ENCODE peak calls at places on chromosomes 2 and 18, in eight cellular contexts. U is BE2C; A is posterior cingulate gyrus; Q is lung; K is left ventricle myocardium inferior; T is activated naive CD4-positive, alpha-beta T cell treated with anti-CD3 and anti-CD28 coated beads for 36 hours; M is activated CD4-positive, alpha-beta T cell treated with anti-CD3 and anti-CD28 coated beads, Interleukin-2, amount 10 ng/mL, durations not matched to agents 24 days and 14 days; R is fibroblast of lung. C is an unnamed sample.

GRCh38 chr18:76620326-76620813 is 125.3 kb upstream of the ZNF516 start:
- DNase-seq in U (no peak), A (peak), Q (peak), K (peak), T (peak), M (peak), R (peak), C (peak)

GRCh38 chr18:45025108-45025471 is 344.4 kb downstream of the SETBP1 start:
- DNase-seq in U (no peak), A (no peak), Q (no peak), K (no peak), T (no peak), M (no peak), R (no peak), C (no peak)

GRCh38 chr2:10136187-10136934 is 13.8 kb downstream of the RRM2 start:
- DNase-seq in U (no peak), A (no peak), Q (no peak), K (no peak), T (no peak), M (no peak), R (no peak), C (no peak)

GRCh38 chr2:133837441-133838090 is 269.3 kb upstream of the NCKAP5 start:
- DNase-seq in U (peak), A (no peak), Q (no peak), K (no peak), T (no peak), M (no peak), R (peak), C (no peak)

GRCh38 chr2:154934213-154934612 is 235.7 kb downstream of the KCNJ3 start:
- DNase-seq in U (no peak), A (no peak), Q (no peak), K (no peak), T (no peak), M (no peak), R (no peak), C (no peak)

GRCh38 chr2:187900023-187900422 is 345.8 kb upstream of the TFPI start:
- DNase-seq in U (no peak), A (no peak), Q (no peak), K (no peak), T (no peak), M (no peak), R (peak), C (no peak)

GRCh38 chr18:60485207-60485606 is 112.6 kb upstream of the MC4R start:
- DNase-seq in U (no peak), A (no peak), Q (no peak), K (no peak), T (no peak), M (no peak), R (peak), C (no peak)

GRCh38 chr2:176763111-176763510 is 449.5 kb upstream of the HNRNPA3 start:
- DNase-seq in U (no peak), A (no peak), Q (no peak), K (no peak), T (no peak), M (no peak), R (no peak), C (no peak)

GRCh38 chr2:158756976-158757375 is 38.1 kb upstream of the DAPL1 start:
- DNase-seq in U (no peak), A (peak), Q (no peak), K (no peak), T (no peak), M (no peak), R (peak), C (no peak)

GRCh38 chr2:19848952-19849351 is 52.8 kb downstream of the TTC32 start:
- DNase-seq in U (no peak), A (no peak), Q (no peak), K (no peak), T (no peak), M (no peak), R (no peak), C (no peak)

GRCh38 chr18:25042641-25043051 is 309.3 kb downstream of the ZNF521 start:
- DNase-seq in U (no peak), A (no peak), Q (no peak), K (no peak), T (no peak), M (no peak), R (no peak), C (no peak)

GRCh38 chr2:74573747-74574562 is 19.4 kb downstream of the DOK1 start:
- DNase-seq in U (no peak), A (no peak), Q (no peak), K (no peak), T (peak), M (peak), R (peak), C (no peak)